ENCODE peak calls at places on chromosome 21, in ten cellular contexts. One of them, this sample, is unnamed.

GRCh38 chr21:35002879-35003722 is 46.0 kb downstream of the RUNX1 start:
- DNase-seq in sigmoid colon: no peak
- DNase-seq in IMR-90: peak; percentile 92
- DNase-seq in uterus: no peak
- DNase-seq in pancreas: no peak
- DNase-seq in Peyer's patch: no peak
- DNase-seq in heart right ventricle: no peak
- DNase-seq in lower lobe of right lung: no peak
- DNase-seq in left ventricle myocardium inferior: no peak
- DNase-seq in foreskin fibroblast: no peak
- DNase-seq in this sample: peak; percentile 41

GRCh38 chr21:43282358-43283120 is 113.7 kb downstream of the CRYAA start:
- DNase-seq in sigmoid colon: no peak
- DNase-seq in IMR-90: no peak
- DNase-seq in uterus: no peak
- DNase-seq in pancreas: no peak
- DNase-seq in Peyer's patch: no peak
- DNase-seq in heart right ventricle: no peak
- DNase-seq in lower lobe of right lung: peak; percentile 34
- DNase-seq in left ventricle myocardium inferior: peak; percentile 14
- DNase-seq in foreskin fibroblast: no peak
- DNase-seq in this sample: no peak

GRCh38 chr21:25997788-25998611 is 172.6 kb downstream of the APP start:
- DNase-seq in sigmoid colon: no peak
- DNase-seq in IMR-90: no peak
- DNase-seq in uterus: no peak
- DNase-seq in pancreas: peak; percentile 80
- DNase-seq in Peyer's patch: no peak
- DNase-seq in heart right ventricle: no peak
- DNase-seq in lower lobe of right lung: no peak
- DNase-seq in left ventricle myocardium inferior: no peak
- DNase-seq in foreskin fibroblast: no peak
- DNase-seq in this sample: no peak

GRCh38 chr21:25895565-25896205 is 160.9 kb downstream of the GABPA start:
- DNase-seq in sigmoid colon: no peak
- DNase-seq in IMR-90: peak; percentile 45
- DNase-seq in uterus: no peak
- DNase-seq in pancreas: no peak
- DNase-seq in Peyer's patch: no peak
- DNase-seq in heart right ventricle: no peak
- DNase-seq in lower lobe of right lung: no peak
- DNase-seq in left ventricle myocardium inferior: no peak
- DNase-seq in foreskin fibroblast: peak; percentile 11
- DNase-seq in this sample: peak; percentile 58

GRCh38 chr21:21114456-21114855 is 116.2 kb downstream of the NCAM2 start:
- DNase-seq in sigmoid colon: no peak
- DNase-seq in IMR-90: no peak
- DNase-seq in uterus: no peak
- DNase-seq in pancreas: no peak
- DNase-seq in Peyer's patch: no peak
- DNase-seq in heart right ventricle: no peak
- DNase-seq in lower lobe of right lung: no peak
- DNase-seq in left ventricle myocardium inferior: no peak
- DNase-seq in foreskin fibroblast: no peak
- DNase-seq in this sample: no peak

GRCh38 chr21:29080454-29080930 is 7.0 kb upstream of the CCT8 start:
- DNase-seq in sigmoid colon: no peak
- DNase-seq in IMR-90: peak; percentile 37
- DNase-seq in uterus: no peak
- DNase-seq in pancreas: no peak
- DNase-seq in Peyer's patch: no peak
- DNase-seq in heart right ventricle: no peak
- DNase-seq in lower lobe of right lung: no peak
- DNase-seq in left ventricle myocardium inferior: no peak
- DNase-seq in foreskin fibroblast: no peak
- DNase-seq in this sample: no peak

GRCh38 chr21:46560568-46561447 is 44.1 kb downstream of the S100B start:
- DNase-seq in sigmoid colon: no peak
- DNase-seq in IMR-90: no peak
- DNase-seq in uterus: no peak
- DNase-seq in pancreas: no peak
- DNase-seq in Peyer's patch: peak; percentile 44
- DNase-seq in heart right ventricle: no peak
- DNase-seq in lower lobe of right lung: peak; percentile 37
- DNase-seq in left ventricle myocardium inferior: no peak
- DNase-seq in foreskin fibroblast: no peak
- DNase-seq in this sample: no peak

GRCh38 chr21:35179990-35180557 is 131.0 kb upstream of the RUNX1 start:
- DNase-seq in sigmoid colon: no peak
- DNase-seq in IMR-90: peak; percentile 94
- DNase-seq in uterus: no peak
- DNase-seq in pancreas: no peak
- DNase-seq in Peyer's patch: no peak
- DNase-seq in heart right ventricle: no peak
- DNase-seq in lower lobe of right lung: no peak
- DNase-seq in left ventricle myocardium inferior: no peak
- DNase-seq in foreskin fibroblast: peak; percentile 77
- DNase-seq in this sample: peak; percentile 77

GRCh38 chr21:39654951-39655350 is 42.2 kb downstream of the B3GALT5 start:
- DNase-seq in sigmoid colon: no peak
- DNase-seq in IMR-90: no peak
- DNase-seq in uterus: no peak
- DNase-seq in pancreas: no peak
- DNase-seq in Peyer's patch: no peak
- DNase-seq in heart right ventricle: no peak
- DNase-seq in lower lobe of right lung: no peak
- DNase-seq in left ventricle myocardium inferior: no peak
- DNase-seq in foreskin fibroblast: no peak
- DNase-seq in this sample: no peak

GRCh38 chr21:34916446-34916845 is 132.7 kb downstream of the RUNX1 start:
- DNase-seq in sigmoid colon: no peak
- DNase-seq in IMR-90: peak; percentile 86
- DNase-seq in uterus: no peak
- DNase-seq in pancreas: no peak
- DNase-seq in Peyer's patch: no peak
- DNase-seq in heart right ventricle: no peak
- DNase-seq in lower lobe of right lung: no peak
- DNase-seq in left ventricle myocardium inferior: no peak
- DNase-seq in foreskin fibroblast: peak; percentile 88
- DNase-seq in this sample: no peak

GRCh38 chr21:39103689-39104088 is 79.6 kb downstream of the PSMG1 start:
- DNase-seq in sigmoid colon: peak; percentile 67
- DNase-seq in IMR-90: peak; percentile 67
- DNase-seq in uterus: no peak
- DNase-seq in pancreas: no peak
- DNase-seq in Peyer's patch: no peak
- DNase-seq in heart right ventricle: no peak
- DNase-seq in lower lobe of right lung: no peak
- DNase-seq in left ventricle myocardium inferior: no peak
- DNase-seq in foreskin fibroblast: peak; percentile 39
- DNase-seq in this sample: no peak

GRCh38 chr21:18368193-18368592 is 35.4 kb downstream of the TMPRSS15 start:
- DNase-seq in sigmoid colon: no peak
- DNase-seq in IMR-90: no peak
- DNase-seq in uterus: no peak
- DNase-seq in pancreas: no peak
- DNase-seq in Peyer's patch: no peak
- DNase-seq in heart right ventricle: no peak
- DNase-seq in lower lobe of right lung: no peak
- DNase-seq in left ventricle myocardium inferior: no peak
- DNase-seq in foreskin fibroblast: no peak
- DNase-seq in this sample: no peak

GRCh38 chr21:18370292-18370691 is 33.3 kb downstream of the TMPRSS15 start:
- DNase-seq in sigmoid colon: no peak
- DNase-seq in IMR-90: no peak
- DNase-seq in uterus: no peak
- DNase-seq in pancreas: no peak
- DNase-seq in Peyer's patch: no peak
- DNase-seq in heart right ventricle: no peak
- DNase-seq in lower lobe of right lung: no peak
- DNase-seq in left ventricle myocardium inferior: no peak
- DNase-seq in foreskin fibroblast: no peak
- DNase-seq in this sample: no peak

GRCh38 chr21:18373631-18374030 is 30.0 kb downstream of the TMPRSS15 start:
- DNase-seq in sigmoid colon: no peak
- DNase-seq in IMR-90: no peak
- DNase-seq in uterus: no peak
- DNase-seq in pancreas: no peak
- DNase-seq in Peyer's patch: no peak
- DNase-seq in heart right ventricle: no peak
- DNase-seq in lower lobe of right lung: no peak
- DNase-seq in left ventricle myocardium inferior: no peak
- DNase-seq in foreskin fibroblast: no peak
- DNase-seq in this sample: no peak

DNA sequence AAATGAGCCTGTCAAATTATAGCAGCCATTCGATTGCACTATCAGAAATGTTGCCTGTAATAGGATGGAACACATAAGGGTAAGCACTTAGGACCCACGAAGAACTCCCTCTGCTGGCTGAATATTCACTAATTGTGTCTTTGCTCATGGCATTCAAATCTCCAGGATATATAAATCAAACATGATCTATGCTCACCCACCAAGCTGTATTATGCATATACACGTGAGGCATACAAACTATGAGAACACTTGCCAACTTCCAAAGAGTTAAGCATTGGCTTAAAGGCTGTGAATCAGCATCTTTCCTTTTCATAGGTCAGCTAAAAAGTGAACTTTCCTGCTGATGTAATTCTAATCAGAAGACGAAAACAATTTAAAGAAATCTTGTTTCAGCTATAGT is 34.5 kb downstream of the TMPRSS15 start:
- DNase-seq in sigmoid colon: no peak
- DNase-seq in IMR-90: no peak
- DNase-seq in uterus: no peak
- DNase-seq in pancreas: no peak
- DNase-seq in Peyer's patch: no peak
- DNase-seq in heart right ventricle: no peak
- DNase-seq in lower lobe of right lung: no peak
- DNase-seq in left ventricle myocardium inferior: no peak
- DNase-seq in foreskin fibroblast: no peak
- DNase-seq in this sample: no peak
- TF ChIP-seq CTCF in sigmoid colon: no peak
- TF ChIP-seq CTCF in IMR-90: no peak
- TF ChIP-seq CTCF in uterus: no peak
- TF ChIP-seq CTCF in pancreas: no peak
- TF ChIP-seq CTCF in Peyer's patch: no peak
- TF ChIP-seq CTCF in heart right ventricle: no peak
- TF ChIP-seq CTCF in lower lobe of right lung: no peak
- TF ChIP-seq CTCF in left ventricle myocardium inferior: peak; percentile 31
- TF ChIP-seq CTCF in foreskin fibroblast: no peak
- TF ChIP-seq CTCF in this sample: no peak

GRCh38 chr21:33850401-33850800 is 65.2 kb downstream of the ATP5PO start:
- DNase-seq in sigmoid colon: no peak
- DNase-seq in IMR-90: no peak
- DNase-seq in uterus: no peak
- DNase-seq in pancreas: no peak
- DNase-seq in Peyer's patch: no peak
- DNase-seq in heart right ventricle: no peak
- DNase-seq in lower lobe of right lung: no peak
- DNase-seq in left ventricle myocardium inferior: no peak
- DNase-seq in foreskin fibroblast: no peak
- DNase-seq in this sample: no peak
- H3K4me3 ChIP-seq in sigmoid colon: no peak overlapping the region
- H3K4me3 ChIP-seq in IMR-90: no peak overlapping the region
- H3K4me3 ChIP-seq in uterus: no peak overlapping the region
- H3K4me3 ChIP-seq in pancreas: no peak overlapping the region
- H3K4me3 ChIP-seq in Peyer's patch: no peak overlapping the region
- H3K4me3 ChIP-seq in heart right ventricle: no peak overlapping the region
- H3K4me3 ChIP-seq in lower lobe of right lung: no peak overlapping the region
- H3K4me3 ChIP-seq in left ventricle myocardium inferior: no peak overlapping the region
- H3K4me3 ChIP-seq in foreskin fibroblast: no peak overlapping the region
- H3K4me3 ChIP-seq in this sample: no peak overlapping the region

DNA sequence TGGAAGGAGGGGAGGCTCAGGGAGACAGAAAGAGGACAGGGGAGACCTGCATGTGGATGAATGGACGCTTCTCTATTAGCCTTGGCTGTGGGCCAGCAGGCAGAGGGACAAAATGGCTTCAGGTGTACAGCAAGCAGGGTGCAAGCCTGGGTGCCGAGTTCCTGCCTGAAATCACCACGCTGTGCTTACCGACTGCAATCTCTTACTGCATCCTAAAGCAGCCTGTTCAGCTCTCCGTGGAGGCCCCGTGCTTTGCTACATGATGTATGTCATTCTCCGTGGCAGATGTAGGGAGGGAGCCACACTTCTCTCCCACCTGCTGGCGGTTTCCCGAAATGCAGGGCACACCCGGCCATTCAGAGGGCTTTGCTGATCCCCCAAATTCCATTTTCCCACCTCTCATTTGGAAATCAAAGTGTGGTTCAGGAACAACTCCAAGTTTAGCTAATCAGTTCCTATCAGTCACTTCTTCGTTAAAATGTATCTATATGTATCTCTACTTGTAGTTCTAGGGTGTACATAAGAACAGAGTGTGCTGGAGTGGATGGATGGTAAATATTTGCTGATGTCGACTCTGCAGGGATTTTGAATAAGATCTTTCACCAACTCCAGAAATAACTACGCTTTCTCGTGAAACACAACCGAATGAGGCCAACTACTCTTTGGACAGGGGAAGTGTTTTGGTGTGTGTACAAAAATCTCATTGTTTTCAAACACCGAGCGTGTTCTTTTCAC is 122.3 kb upstream of the BACE2 start:
- DNase-seq in sigmoid colon: no peak
- DNase-seq in IMR-90: no peak
- DNase-seq in uterus: no peak
- DNase-seq in pancreas: peak; percentile 35
- DNase-seq in Peyer's patch: no peak
- DNase-seq in heart right ventricle: no peak
- DNase-seq in lower lobe of right lung: peak; percentile 50
- DNase-seq in left ventricle myocardium inferior: no peak
- DNase-seq in foreskin fibroblast: no peak
- DNase-seq in this sample: peak; percentile 9
- TF ChIP-seq CTCF in sigmoid colon: no peak
- TF ChIP-seq CTCF in IMR-90: no peak
- TF ChIP-seq CTCF in uterus: no peak
- TF ChIP-seq CTCF in pancreas: no peak
- TF ChIP-seq CTCF in Peyer's patch: peak; percentile 13
- TF ChIP-seq CTCF in heart right ventricle: peak; percentile 46
- TF ChIP-seq CTCF in lower lobe of right lung: peak; percentile 45
- TF ChIP-seq CTCF in left ventricle myocardium inferior: peak; percentile 54
- TF ChIP-seq CTCF in foreskin fibroblast: no peak
- TF ChIP-seq CTCF in this sample: peak; percentile 48

DNA sequence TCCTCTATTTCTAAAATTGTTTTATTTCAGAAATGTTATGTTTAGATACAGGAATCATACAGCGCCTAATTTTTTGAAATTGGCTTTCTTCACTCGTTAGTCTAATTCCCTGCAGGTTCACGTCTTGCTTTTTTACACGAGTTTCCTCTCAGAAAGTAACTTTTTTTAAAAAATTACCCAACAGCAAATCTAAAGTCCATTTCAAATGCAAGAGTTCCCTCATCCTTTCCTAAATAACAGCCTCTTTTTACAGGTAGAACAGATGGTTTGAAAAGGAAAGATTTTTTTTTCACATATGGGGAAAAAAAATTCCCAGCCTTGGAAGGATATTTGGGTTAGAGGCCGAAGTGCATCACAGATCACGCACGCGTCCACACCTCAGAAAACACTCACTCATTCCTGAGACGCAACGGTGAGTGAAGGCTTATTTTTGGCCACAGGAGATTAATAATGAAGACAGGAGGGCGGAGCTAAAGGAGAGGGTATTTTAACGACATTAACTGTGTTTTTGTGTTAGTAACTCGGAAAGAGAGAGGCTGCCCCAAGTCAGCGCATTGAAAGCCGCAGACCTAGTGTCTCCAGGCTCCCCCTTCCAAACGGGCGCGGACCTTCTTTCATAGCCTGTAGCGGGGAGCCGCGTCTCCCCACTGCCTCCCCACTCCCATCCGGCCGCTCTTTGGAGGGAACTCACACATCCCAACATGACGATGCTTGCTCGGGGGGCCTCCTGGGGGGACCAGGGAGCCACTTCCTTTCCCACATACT is 936 bp upstream of the RIPK4 start:
- DNase-seq in sigmoid colon: peak; percentile 33
- DNase-seq in IMR-90: peak; percentile 17
- DNase-seq in uterus: no peak
- DNase-seq in pancreas: no peak
- DNase-seq in Peyer's patch: no peak
- DNase-seq in heart right ventricle: no peak
- DNase-seq in lower lobe of right lung: no peak
- DNase-seq in left ventricle myocardium inferior: no peak
- DNase-seq in foreskin fibroblast: peak; percentile 9
- DNase-seq in this sample: peak; percentile 45
- H3K4me3 ChIP-seq in sigmoid colon: no peak overlapping the region
- H3K4me3 ChIP-seq in IMR-90: no peak overlapping the region
- H3K4me3 ChIP-seq in uterus: no peak overlapping the region
- H3K4me3 ChIP-seq in pancreas: peak overlapping the region; percentile 79
- H3K4me3 ChIP-seq in Peyer's patch: peak overlapping the region; percentile 76
- H3K4me3 ChIP-seq in heart right ventricle: no peak overlapping the region
- H3K4me3 ChIP-seq in lower lobe of right lung: peak overlapping the region; percentile 43
- H3K4me3 ChIP-seq in left ventricle myocardium inferior: peak overlapping the region; percentile 46
- H3K4me3 ChIP-seq in foreskin fibroblast: peak overlapping the region; percentile 48
- H3K4me3 ChIP-seq in this sample: peak overlapping the region; percentile 93

This sample was measured in bronchial epithelial cell.